ENCODE peak calls at places on chromosome 14, in seven cellular contexts. X is CD8-positive, alpha-beta T cell; W is CD4-positive, alpha-beta memory T cell; N is colonic mucosa; C is neural progenitor cell; R is heart left ventricle; D is body of pancreas. O is an unnamed sample.
A peak's percentile ranks its signal among the peaks of the same experiment; 100 is the strongest.

GRCh38 chr14:101926085-101926484 is 38.3 kb upstream of the DYNC1H1 start:
- DNase-seq in X (no peak), W (no peak), N (no peak), C (no peak), R (no peak), D (no peak), O (no peak)

GRCh38 chr14:75069811-75070145 is 337 bp downstream of the ZC2HC1C start:
- DNase-seq in X (no peak), W (no peak), N (no peak), C (peak; percentile 65), R (no peak), D (no peak), O (no peak)

GRCh38 chr14:38755036-38755435 is 348.0 kb downstream of the SEC23A start:
- DNase-seq in X (no peak), W (no peak), N (no peak), C (peak; percentile 33), R (no peak), D (no peak), O (no peak)

GRCh38 chr14:70836946-70837345 is 27.6 kb upstream of the MAP3K9 start:
- DNase-seq in X (no peak), W (no peak), N (no peak), C (no peak), R (no peak), D (no peak), O (no peak)

GRCh38 chr14:35332517-35333346 is 40.5 kb downstream of the PSMA6 start:
- DNase-seq in X (peak; percentile 43), W (peak; percentile 36), N (peak; percentile 78), C (no peak), R (peak; percentile 46), D (no peak), O (no peak)

GRCh38 chr14:59944909-59945308 is 25.0 kb downstream of the LRRC9 start:
- DNase-seq in X (no peak), W (no peak), N (no peak), C (no peak), R (no peak), D (no peak), O (no peak)

GRCh38 chr14:28294834-28295440 is 471.6 kb upstream of the FOXG1 start:
- DNase-seq in X (no peak), W (no peak), N (no peak), C (peak; percentile 54), R (no peak), D (no peak), O (no peak)

GRCh38 chr14:30162066-30162465 is 234.4 kb upstream of the PRKD1 start:
- DNase-seq in X (no peak), W (no peak), N (no peak), C (no peak), R (no peak), D (no peak), O (no peak)

GRCh38 chr14:48373993-48374392 is 698.6 kb upstream of the MDGA2 start:
- DNase-seq in X (no peak), W (no peak), N (no peak), C (no peak), R (no peak), D (no peak), O (no peak)

GRCh38 chr14:80538633-80539375 is 327.5 kb upstream of the DIO2 start:
- DNase-seq in X (no peak), W (no peak), N (no peak), C (no peak), R (no peak), D (no peak), O (no peak)

GRCh38 chr14:81105378-81105777 is 115.4 kb downstream of the GTF2A1 start:
- DNase-seq in X (no peak), W (no peak), N (no peak), C (no peak), R (no peak), D (no peak), O (no peak)

GRCh38 chr14:58239259-58240210 is 5.1 kb upstream of the PSMA3 start:
- DNase-seq in X (peak; percentile 72), W (peak; percentile 86), N (peak; percentile 85), C (peak; percentile 78), R (peak; percentile 67), D (peak; percentile 86), O (peak; percentile 69)

GRCh38 chr14:38500125-38500524 is 244.2 kb upstream of the CLEC14A start:
- DNase-seq in X (no peak), W (no peak), N (no peak), C (no peak), R (no peak), D (no peak), O (no peak)

GRCh38 chr14:91170504-91171121 is 56.7 kb downstream of the DGLUCY start:
- DNase-seq in X (no peak), W (no peak), N (no peak), C (no peak), R (peak; percentile 58), D (no peak), O (peak; percentile 48)

GRCh38 chr14:30354439-30354838 is 204.5 kb upstream of the G2E3 start:
- DNase-seq in X (no peak), W (no peak), N (no peak), C (no peak), R (no peak), D (no peak), O (no peak)

GRCh38 chr14:27750096-27750495 is 1016.5 kb upstream of the FOXG1 start:
- DNase-seq in X (no peak), W (no peak), N (no peak), C (no peak), R (no peak), D (no peak), O (no peak)

GRCh38 chr14:64196668-64197411 is 97.3 kb downstream of the ESR2 start:
- DNase-seq in X (no peak), W (peak; percentile 22), N (no peak), C (peak; percentile 75), R (peak; percentile 72), D (peak; percentile 49), O (peak; percentile 64)

GRCh38 chr14:64235652-64236640 is 58.2 kb downstream of the ESR2 start:
- DNase-seq in X (no peak), W (no peak), N (no peak), C (no peak), R (no peak), D (no peak), O (no peak)

GRCh38 chr14:93160353-93160801 is 24.3 kb downstream of the MOAP1 start:
- DNase-seq in X (no peak), W (no peak), N (no peak), C (peak; percentile 45), R (no peak), D (peak; percentile 22), O (no peak)

GRCh38 chr14:101135796-101136742 is 232.5 kb upstream of the RTL1 start:
- DNase-seq in X (no peak), W (no peak), N (no peak), C (no peak), R (no peak), D (no peak), O (no peak)

GRCh38 chr14:99603471-99603933 is 505 bp downstream of the CCDC85C start:
- DNase-seq in X (peak; percentile 66), W (peak; percentile 65), N (no peak), C (peak; percentile 77), R (no peak), D (peak; percentile 52), O (peak; percentile 19)

GRCh38 chr14:89915114-89915878 is 39.2 kb downstream of the EFCAB11 start:
- DNase-seq in X (peak; percentile 51), W (peak; percentile 63), N (peak; percentile 60), C (peak; percentile 62), R (peak; percentile 33), D (peak; percentile 72), O (peak; percentile 41)

GRCh38 chr14:44941591-44941990 is 20.2 kb downstream of the KLHL28 start:
- DNase-seq in X (no peak), W (no peak), N (no peak), C (no peak), R (no peak), D (no peak), O (no peak)

GRCh38 chr14:23468704-23469126 is 788 bp upstream of the NGDN start:
- DNase-seq in X (no peak), W (no peak), N (no peak), C (no peak), R (no peak), D (no peak), O (no peak)
- H3K4me3 ChIP-seq in X (peak overlapping the region; percentile 53), W (peak overlapping the region; percentile 36), N (peak overlapping the region; percentile 94), C (peak overlapping the region; percentile 35), R (peak overlapping the region; percentile 15), D (no peak overlapping the region), O (peak overlapping the region; percentile 85)

GRCh38 chr14:105195051-105195450 is 13.9 kb upstream of the NUDT14 start:
- DNase-seq in X (no peak), W (no peak), N (no peak), C (no peak), R (no peak), D (no peak), O (no peak)

GRCh38 chr14:105197274-105197673 is 16.2 kb upstream of the NUDT14 start:
- DNase-seq in X (no peak), W (no peak), N (no peak), C (peak; percentile 73), R (peak; percentile 82), D (no peak), O (peak; percentile 82)

GRCh38 chr14:105195533-105196227 is 14.6 kb upstream of the NUDT14 start:
- DNase-seq in X (peak; percentile 43), W (no peak), N (no peak), C (peak; percentile 56), R (no peak), D (no peak), O (no peak)

GRCh38 chr14:105198588-105198987 is 17.5 kb upstream of the NUDT14 start:
- DNase-seq in X (no peak), W (no peak), N (no peak), C (no peak), R (no peak), D (no peak), O (no peak)

DNA sequence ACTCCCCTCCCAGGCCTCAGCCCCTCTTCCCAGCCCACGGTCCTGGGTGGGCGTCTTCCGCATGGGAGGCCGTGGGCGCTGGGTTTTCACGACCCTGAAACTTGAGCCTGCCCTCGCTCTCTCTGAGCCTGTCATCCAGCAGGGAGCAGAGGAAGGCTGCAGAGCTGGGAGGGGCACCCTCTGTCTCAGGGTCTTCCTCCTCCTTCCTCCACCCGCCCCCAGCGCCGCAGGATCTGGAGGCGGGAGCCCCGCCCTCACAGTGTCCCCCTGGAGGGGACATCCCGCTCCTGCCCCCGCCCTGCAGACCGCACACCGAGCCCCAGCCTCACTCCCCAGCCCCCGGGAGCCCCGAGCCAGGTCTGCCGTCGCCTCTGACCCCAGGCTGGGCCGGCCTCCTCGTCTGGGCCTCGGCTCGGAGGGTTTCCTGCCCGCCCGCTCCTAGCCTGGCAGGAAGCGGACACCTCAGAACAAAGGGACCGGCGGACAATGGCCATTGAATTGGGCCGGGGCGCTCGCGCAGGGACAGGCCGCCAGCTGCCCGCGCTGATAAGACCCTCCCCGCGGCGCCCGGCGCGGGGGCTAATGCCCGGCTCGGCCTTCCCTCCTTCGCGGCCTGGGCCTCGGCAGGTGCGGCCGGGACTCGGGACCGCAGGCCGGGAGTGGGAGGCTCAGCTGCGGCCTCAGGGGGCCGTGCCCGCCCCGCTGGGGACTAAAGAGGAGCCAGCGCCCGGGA is 15.3 kb upstream of the NUDT14 start:
- DNase-seq in X (no peak), W (no peak), N (no peak), C (peak; percentile 96), R (peak; percentile 84), D (no peak), O (peak; percentile 84)
- H3K4me1 ChIP-seq in X (peaks cover 52% of the 10 kb centered on the region), W (peaks cover 49% of the 10 kb centered on the region), N (no peaks in the 10 kb centered on the region), C (peaks cover 23% of the 10 kb centered on the region), R (peaks cover 49% of the 10 kb centered on the region), D (peaks cover 28% of the 10 kb centered on the region), O (peaks cover 71% of the 10 kb centered on the region)

GRCh38 chr14:46401066-46401465 is 250.5 kb downstream of the RPL10L start:
- DNase-seq in X (no peak), W (no peak), N (no peak), C (no peak), R (no peak), D (no peak), O (no peak)
- H3K4me3 ChIP-seq in X (no peak overlapping the region), W (no peak overlapping the region), N (no peak overlapping the region), C (no peak overlapping the region), R (no peak overlapping the region), D (no peak overlapping the region), O (no peak overlapping the region)

GRCh38 chr14:73770977-73771847 is 57.0 kb upstream of the PNMA1 start:
- DNase-seq in X (no peak), W (no peak), N (no peak), C (no peak), R (no peak), D (no peak), O (no peak)
- H3K4me1 ChIP-seq in X (peaks cover 64% of the 10 kb centered on the region), W (peaks cover 75% of the 10 kb centered on the region), N (peaks cover 18% of the 10 kb centered on the region), C (peaks cover 5% of the 10 kb centered on the region), R (peaks cover 77% of the 10 kb centered on the region), D (peaks cover 76% of the 10 kb centered on the region), O (peaks cover 90% of the 10 kb centered on the region)